ENCODE peak calls at places on chromosomes 11 and 22, in seven cellular contexts. S, P, I, X, N, T and D are unnamed samples.

GRCh38 chr11:2996976-2997375 is 4.8 kb upstream of the NAP1L4 start:
- DNase-seq in P (no peak), I (peak), N (no peak), X (no peak), T (no peak), S (peak), D (no peak)

GRCh38 chr22:46902436-46902835 is 140.0 kb downstream of the TBC1D22A start:
- DNase-seq in I (peak), P (no peak), X (no peak), N (peak), S (no peak), T (no peak), D (no peak)

GRCh38 chr11:126284829-126285228 is 1.9 kb downstream of the TIRAP start:
- DNase-seq in I (peak), X (no peak), T (peak), N (peak), S (peak), P (peak), D (peak)

GRCh38 chr22:19526702-19527111 is 2.5 kb upstream of the CLDN5 start:
- DNase-seq in T (no peak), I (no peak), P (no peak), S (no peak), N (no peak), X (no peak), D (no peak)

GRCh38 chr11:3840870-3841425 is at the start of gene RHOG:
- DNase-seq in I (peak), N (peak), P (peak), X (peak), T (peak), S (peak), D (peak)

GRCh38 chr11:72441647-72442267 is 7.4 kb upstream of the CLPB start:
- DNase-seq in P (no peak), S (no peak), T (no peak), I (no peak), X (no peak), N (no peak), D (peak)

GRCh38 chr11:124759268-124760204 is 2.6 kb downstream of the ESAM start:
- DNase-seq in P (no peak), T (peak), I (no peak), X (no peak), S (no peak), N (no peak), D (no peak)

GRCh38 chr11:2769409-2769778 is 69.6 kb upstream of the KCNQ1OT1 start:
- DNase-seq in P (no peak), X (peak), N (peak), T (no peak), I (peak), S (no peak), D (no peak)

GRCh38 chr11:119478711-119479285 is 55.8 kb upstream of the THY1 start:
- DNase-seq in X (no peak), I (peak), P (no peak), N (no peak), T (no peak), S (no peak), D (no peak)

GRCh38 chr11:57798905-57799559 is 37.4 kb downstream of the CTNND1 start:
- DNase-seq in T (peak), S (no peak), X (no peak), P (peak), N (no peak), I (peak), D (peak)

GRCh38 chr11:80173487-80174136 is 732.8 kb upstream of the TENM4 start:
- DNase-seq in N (no peak), I (no peak), X (no peak), P (no peak), S (no peak), T (no peak), D (no peak)

GRCh38 chr11:120663142-120663541 is 151.6 kb downstream of the GRIK4 start:
- DNase-seq in X (no peak), T (no peak), P (no peak), S (no peak), I (no peak), N (no peak), D (no peak)

GRCh38 chr11:18727499-18728236 is 1.7 kb upstream of the IGSF22 start:
- DNase-seq in I (no peak), N (peak), T (no peak), P (peak), X (no peak), S (peak), D (peak)

DNA sequence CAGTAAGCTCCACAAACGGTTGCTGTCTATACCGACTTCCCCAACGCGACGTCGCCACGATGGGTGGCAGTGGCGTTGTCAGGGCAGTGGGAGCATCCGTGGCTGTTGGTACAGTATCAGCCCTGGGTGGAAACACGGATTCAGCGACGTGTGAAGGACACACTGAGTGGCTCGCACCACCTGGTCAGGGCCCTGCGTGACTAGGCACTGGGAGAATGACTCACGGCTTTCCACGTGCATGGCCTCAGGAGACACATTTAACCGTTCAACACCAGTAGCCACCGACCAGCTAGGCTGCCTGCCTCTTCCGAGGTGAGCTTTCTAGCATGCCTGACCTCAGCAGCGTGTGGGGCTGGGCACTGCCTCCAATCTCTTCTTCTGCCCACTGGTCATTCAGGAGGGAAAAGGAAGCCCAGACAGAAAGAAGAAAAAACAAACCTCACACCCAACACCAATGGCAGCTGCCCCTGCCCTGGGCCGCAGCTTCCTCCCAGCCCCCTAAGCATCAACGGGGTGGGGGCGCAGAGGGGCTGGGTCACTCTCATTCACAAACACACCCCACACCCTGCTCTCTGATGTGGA is 59.0 kb downstream of the MYH9 start:
- DNase-seq in P (peak), X (no peak), I (peak), S (peak), T (peak), N (peak), D (peak)
- TF ChIP-seq POLR2A in P (no peak), X (no peak), I (no peak), S (no peak), T (no peak), N (no peak), D (peak)

GRCh38 chr22:30591588-30592359 is at the start of gene PES1:
- DNase-seq in T (peak), X (peak), N (peak), S (peak), I (peak), P (peak), D (peak)
- TF ChIP-seq POLR2A in T (peak), X (no peak), N (peak), S (peak), I (no peak), P (peak), D (peak)

GRCh38 chr11:47248664-47249377 is at the start of gene ACP2:
- DNase-seq in P (peak), T (peak), X (peak), S (peak), I (peak), N (peak), D (peak)
- TF ChIP-seq POLR2A in P (peak), T (peak), X (peak), S (peak), I (peak), N (peak), D (peak)

GRCh38 chr11:61814242-61814957 is 2.4 kb downstream of the FADS1 start:
- DNase-seq in S (no peak), N (no peak), T (peak), X (no peak), I (no peak), P (peak), D (peak)

GRCh38 chr11:61815790-61816735 is 740 bp downstream of the FADS1 start:
- DNase-seq in I (peak), S (peak), T (peak), N (peak), P (peak), X (peak), D (peak)

GRCh38 chr11:61814958-61815789 is 1.6 kb downstream of the FADS1 start:
- DNase-seq in S (peak), N (peak), X (peak), T (peak), I (peak), P (peak), D (peak)

GRCh38 chr11:61817471-61818202 is 834 bp upstream of the FADS1 start:
- DNase-seq in S (no peak), P (no peak), I (no peak), T (no peak), X (no peak), N (no peak), D (no peak)

DNA sequence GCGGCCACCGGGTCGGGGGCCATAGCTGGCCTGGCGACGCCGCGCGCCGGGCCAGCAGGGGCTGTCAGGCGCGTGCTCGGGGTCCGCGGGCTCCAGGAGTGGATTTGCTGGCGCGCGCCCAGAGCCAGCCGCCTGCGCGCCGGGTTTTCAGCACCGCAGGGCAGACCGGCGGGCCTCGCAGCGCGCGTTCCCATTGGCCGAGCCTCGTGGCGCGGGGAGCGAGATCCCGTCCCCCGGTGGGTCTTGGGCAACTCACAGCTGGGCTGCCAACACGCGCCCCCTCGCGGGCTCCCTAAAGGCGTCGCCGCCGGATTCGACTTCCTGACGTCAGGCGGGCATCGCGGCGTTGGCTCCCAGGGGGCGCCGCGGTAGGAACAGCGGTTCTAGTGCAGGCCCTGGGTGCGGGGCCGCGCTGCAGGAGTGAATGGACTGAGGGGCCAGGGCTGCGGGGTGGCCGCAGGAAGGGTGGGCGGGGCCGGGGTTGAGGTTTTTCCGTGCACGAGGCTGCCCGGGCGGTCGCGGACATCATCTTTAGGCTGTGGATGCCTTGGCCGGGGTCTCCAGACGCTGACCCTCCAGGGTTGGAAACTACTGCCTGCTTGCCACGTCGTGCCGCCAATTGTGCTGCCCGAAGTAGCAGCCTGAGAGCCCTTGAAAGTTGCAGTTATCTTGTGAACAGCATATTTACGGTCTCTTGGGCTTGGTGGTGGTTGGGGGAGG is at the start of gene FADS1:
- DNase-seq in P (peak), N (peak), X (peak), I (peak), T (peak), S (peak), D (peak)
- TF ChIP-seq POLR2A in P (peak), N (no peak), X (peak), I (no peak), T (peak), S (peak), D (peak)

GRCh38 chr11:76776472-76776871 is 6.7 kb upstream of the TSKU start:
- DNase-seq in T (no peak), X (no peak), I (no peak), N (no peak), P (no peak), S (no peak), D (peak)

GRCh38 chr11:76771446-76772099 is 11.6 kb upstream of the TSKU start:
- DNase-seq in X (no peak), N (no peak), T (no peak), S (no peak), P (no peak), I (no peak), D (no peak)

GRCh38 chr11:76772783-76773106 is 10.4 kb upstream of the TSKU start:
- DNase-seq in S (peak), I (no peak), N (no peak), X (no peak), P (no peak), T (no peak), D (no peak)

GRCh38 chr11:76772100-76772782 is 10.9 kb upstream of the TSKU start:
- DNase-seq in S (no peak), N (no peak), I (no peak), P (no peak), T (no peak), X (no peak), D (no peak)

DNA sequence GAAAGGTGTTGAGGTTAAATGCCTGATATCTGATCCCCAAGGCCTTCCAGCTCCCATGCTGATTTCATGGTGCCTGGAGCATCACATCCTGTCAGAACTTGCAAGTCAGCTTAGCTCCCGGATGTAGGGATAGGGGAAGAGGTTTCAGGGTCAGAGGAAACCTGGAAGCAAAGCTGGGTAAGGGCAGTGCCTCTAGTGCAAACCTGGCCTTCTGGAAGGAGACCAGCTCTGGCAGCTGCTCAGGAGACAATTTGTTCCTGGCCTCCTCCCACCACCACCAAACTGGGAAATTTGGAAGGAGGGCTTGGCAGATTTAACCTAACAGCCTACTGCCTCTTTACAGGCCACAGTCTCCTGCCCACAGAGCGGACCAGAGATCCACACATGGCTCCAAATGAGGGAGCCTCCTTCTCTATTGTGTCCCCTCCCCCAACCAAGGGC is 9.2 kb upstream of the TSKU start:
- DNase-seq in S (peak), I (peak), X (no peak), N (no peak), P (no peak), T (peak), D (no peak)
- TF ChIP-seq POLR2A in S (no peak), I (no peak), X (no peak), N (no peak), P (no peak), T (no peak), D (no peak)

DNA sequence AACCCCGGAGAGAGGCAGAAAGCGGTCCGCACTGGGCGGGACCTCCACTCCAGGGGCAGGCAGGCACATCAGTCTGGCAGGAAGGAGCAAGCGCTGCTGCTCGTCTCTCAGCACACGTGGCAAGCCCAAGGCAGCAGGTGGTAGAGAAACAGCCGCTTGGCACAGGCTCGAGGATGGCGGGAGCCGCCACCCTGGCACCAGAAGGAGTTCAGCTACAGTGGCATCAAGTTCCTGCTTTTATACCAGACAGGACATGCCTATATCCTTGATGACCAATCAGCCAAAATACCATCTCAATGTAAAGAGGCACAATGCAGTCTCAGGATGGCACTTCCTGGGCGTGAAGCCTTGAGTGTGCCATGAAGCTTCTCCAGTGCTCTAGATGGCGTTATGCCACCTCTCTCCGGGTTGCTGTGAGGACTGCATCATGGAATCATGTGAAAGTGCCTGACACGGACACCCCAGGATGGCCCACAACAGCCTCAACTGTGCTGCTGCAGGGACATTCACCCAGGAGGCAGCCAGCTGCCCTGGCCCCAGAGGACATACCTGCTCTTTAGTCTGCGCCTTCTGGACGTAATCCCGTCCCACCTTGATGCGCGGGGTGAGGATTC is 64.8 kb downstream of the APOL1 start:
- DNase-seq in N (no peak), X (no peak), S (no peak), P (no peak), I (no peak), T (no peak), D (no peak)
- TF ChIP-seq POLR2A in N (no peak), X (no peak), S (no peak), P (no peak), I (no peak), T (no peak), D (no peak)

DNA sequence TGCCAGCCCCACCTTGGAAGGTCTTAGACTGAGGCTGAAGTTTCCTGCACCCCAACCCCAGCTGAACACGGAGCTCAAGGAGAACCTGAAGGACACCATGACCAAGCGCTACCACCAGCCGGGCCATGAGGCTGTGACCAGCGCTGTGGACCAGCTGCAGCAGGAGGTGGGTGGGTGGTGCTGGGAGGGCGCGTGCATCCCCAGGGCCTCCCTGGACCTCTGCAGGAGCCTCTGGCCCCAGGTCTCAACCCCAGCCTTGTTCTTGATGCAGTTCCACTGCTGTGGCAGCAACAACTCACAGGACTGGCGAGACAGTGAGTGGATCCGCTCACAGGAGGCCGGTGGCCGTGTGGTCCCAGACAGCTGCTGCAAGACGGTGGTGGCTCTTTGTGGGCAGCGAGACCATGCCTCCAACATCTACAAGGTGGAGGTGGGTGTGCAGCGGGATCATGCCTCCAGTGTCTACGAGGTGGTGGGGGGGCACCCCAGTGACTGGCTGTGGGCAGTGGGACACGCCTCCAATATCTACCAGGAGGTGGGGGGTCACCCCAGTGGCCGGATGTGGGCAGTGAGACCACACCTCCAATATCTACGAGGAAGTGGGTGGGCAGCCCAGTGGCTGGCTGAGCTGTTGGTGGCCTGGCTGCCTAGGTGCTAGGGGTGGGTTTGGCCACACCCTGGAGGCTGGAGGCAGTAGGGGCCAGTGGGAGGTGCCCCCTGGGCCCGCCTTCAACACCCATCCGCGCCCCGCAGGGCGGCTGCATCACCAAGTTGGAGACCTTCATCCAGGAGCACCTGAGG is 4.6 kb downstream of the CD151 start:
- DNase-seq in S (no peak), I (no peak), X (no peak), P (no peak), T (no peak), N (no peak), D (no peak)
- TF ChIP-seq POLR2A in S (no peak), I (no peak), X (no peak), P (no peak), T (no peak), N (no peak), D (peak)

DNA sequence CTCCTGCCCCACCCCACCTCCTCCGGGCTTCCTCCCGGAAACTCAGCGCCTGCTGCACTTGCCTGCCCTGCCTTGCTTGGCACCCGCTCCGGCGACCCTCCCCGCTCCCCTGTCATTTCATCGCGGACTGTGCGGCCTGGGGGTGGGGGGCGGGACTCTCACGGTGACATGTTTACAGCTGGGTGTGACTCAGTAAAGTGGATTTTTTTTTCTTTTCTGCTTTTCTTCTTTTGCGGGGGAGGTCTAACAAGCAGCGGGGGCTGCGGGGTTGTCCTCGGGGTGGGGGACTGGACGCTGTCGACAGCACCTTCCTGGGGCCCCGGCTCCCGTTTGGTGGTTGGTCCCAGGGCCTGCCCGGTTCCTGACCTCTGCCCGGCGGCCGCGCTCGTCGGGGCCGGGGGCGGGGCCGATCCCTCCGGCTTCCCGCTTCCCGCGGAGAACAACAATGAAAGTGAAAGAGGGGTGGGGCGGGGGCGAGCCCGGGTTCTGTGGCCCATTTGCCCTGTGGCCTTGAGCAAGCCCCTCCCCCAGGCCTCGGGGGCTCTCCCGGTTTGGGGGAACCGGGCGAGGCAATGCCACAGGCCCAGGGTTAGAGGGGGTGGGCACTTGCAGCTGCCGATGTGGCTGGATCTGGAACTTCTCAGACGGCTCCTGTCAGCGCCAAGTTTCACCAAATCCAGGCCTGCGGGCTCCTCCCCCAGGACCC is 976 bp upstream of the MDK start:
- DNase-seq in S (peak), T (peak), N (peak), P (peak), X (peak), I (peak), D (peak)
- TF ChIP-seq POLR2A in S (peak), T (no peak), N (peak), P (peak), X (no peak), I (no peak), D (no peak)